ENCODE peak calls at places on chromosomes 4 and X, in five cellular contexts. U is esophagus squamous epithelium, N is pancreas, M is body of pancreas, P is SK-N-SH. Y is an unnamed sample.

GRCh38 chr4:961651-962230 is 11.6 kb downstream of the DGKQ start:
- DNase-seq in U (no peak), N (no peak), M (no peak), P (no peak), Y (peak; percentile 58)

GRCh38 chr4:177411996-177412395 is 30.2 kb downstream of the AGA start:
- DNase-seq in U (no peak), N (no peak), M (no peak), P (no peak), Y (no peak)

GRCh38 chr4:61938250-61938846 is 738.2 kb downstream of the ADGRL3 start:
- DNase-seq in U (no peak), N (no peak), M (no peak), P (peak; percentile 64), Y (peak; percentile 7)

GRCh38 chrX:21933077-21933476 is 7.4 kb upstream of the SMS start:
- DNase-seq in U (no peak), N (no peak), M (no peak), P (no peak), Y (peak; percentile 41)

GRCh38 chrX:155056471-155056870 is 14.5 kb downstream of the CMC4 start:
- DNase-seq in U (no peak), N (no peak), M (no peak), P (no peak), Y (no peak)

GRCh38 chr4:151627491-151627890 is 133.3 kb downstream of the GATB start:
- DNase-seq in U (no peak), N (no peak), M (no peak), P (no peak), Y (no peak)

GRCh38 chr4:108620933-108621905 is 843 bp downstream of the RPL34 start:
- DNase-seq in U (no peak), N (no peak), M (no peak), P (no peak), Y (no peak)

GRCh38 chr4:40594261-40595178 is 35.1 kb downstream of the RBM47 start:
- DNase-seq in U (no peak), N (no peak), M (no peak), P (no peak), Y (no peak)

GRCh38 chr4:56981795-56982201 is 3.1 kb downstream of the POLR2B start:
- DNase-seq in U (no peak), N (no peak), M (no peak), P (no peak), Y (no peak)

GRCh38 chr4:7379161-7379560 is 55.6 kb downstream of the PSAPL1 start:
- DNase-seq in U (no peak), N (no peak), M (no peak), P (no peak), Y (peak; percentile 34)

GRCh38 chr4:8580321-8581093 is at the start of gene GPR78:
- DNase-seq in U (no peak), N (peak; percentile 30), M (peak; percentile 64), P (peak; percentile 82), Y (peak; percentile 99)

GRCh38 chrX:110180928-110181310 is 137.0 kb downstream of the AMMECR1 start:
- DNase-seq in U (no peak), N (no peak), M (no peak), P (no peak), Y (no peak)

GRCh38 chrX:110180176-110180927 is 137.5 kb downstream of the AMMECR1 start:
- DNase-seq in U (no peak), N (no peak), M (no peak), P (no peak), Y (no peak)

GRCh38 chrX:110181459-110182137 is 136.3 kb downstream of the AMMECR1 start:
- DNase-seq in U (no peak), N (no peak), M (no peak), P (no peak), Y (no peak)

GRCh38 chrX:110175146-110175545 is 142.7 kb downstream of the AMMECR1 start:
- DNase-seq in U (no peak), N (no peak), M (no peak), P (no peak), Y (no peak)

GRCh38 chrX:110178179-110178865 is 139.6 kb downstream of the AMMECR1 start:
- DNase-seq in U (no peak), N (no peak), M (peak; percentile 66), P (no peak), Y (no peak)
- H3K36me3 ChIP-seq in U (no peaks in the 10 kb centered on the region), N (no peaks in the 10 kb centered on the region), M (no peaks in the 10 kb centered on the region), P (no peaks in the 10 kb centered on the region), Y (no peaks in the 10 kb centered on the region)

DNA sequence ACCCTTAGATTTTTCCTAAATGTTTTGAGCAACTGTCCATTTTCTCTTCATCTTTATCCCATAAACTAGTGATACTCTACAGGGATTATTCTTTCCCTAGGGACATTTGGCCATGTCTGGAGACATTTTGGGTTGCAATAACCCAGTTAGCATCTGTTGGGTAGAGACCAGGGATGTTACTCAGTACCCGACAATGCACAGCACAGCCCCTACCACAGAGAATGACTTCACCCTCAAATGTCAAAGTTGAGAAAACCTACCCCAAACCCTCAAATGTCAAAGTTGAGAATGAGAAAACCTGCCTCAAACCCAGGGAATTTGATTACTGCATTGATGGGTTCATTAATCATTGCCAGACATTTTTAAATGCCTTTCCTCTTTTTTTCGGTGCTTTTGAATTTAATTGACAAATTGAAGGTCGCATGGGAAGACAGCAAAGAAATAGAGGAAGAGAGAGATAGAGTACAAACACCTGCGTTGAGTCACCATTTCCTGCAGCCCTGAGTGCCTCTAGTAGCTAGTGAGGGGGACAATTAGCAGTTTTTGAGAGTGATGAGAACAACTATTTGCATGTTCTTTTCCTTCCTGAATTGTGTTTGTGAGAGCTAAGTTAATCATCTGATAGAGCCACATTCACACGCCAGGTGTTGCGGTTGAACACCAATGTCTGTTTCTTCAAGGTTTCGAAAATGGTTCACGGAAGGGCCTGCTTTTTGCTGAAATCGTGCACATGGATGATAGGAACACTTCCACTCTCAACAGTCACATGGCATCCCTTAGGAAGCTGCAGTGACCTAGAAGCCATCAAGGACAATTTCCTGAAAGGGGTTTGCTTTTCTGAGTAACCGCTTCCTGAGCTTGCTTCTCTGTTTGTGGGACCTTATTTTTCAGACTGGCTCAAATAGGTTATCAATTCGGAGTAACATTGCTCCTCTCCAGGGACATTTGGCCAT is 203.9 kb upstream of the VCX3A start:
- DNase-seq in U (no peak), N (no peak), M (no peak), P (no peak), Y (no peak)
- H3K4me3 ChIP-seq in U (no peak overlapping the region), N (no peak overlapping the region), M (no peak overlapping the region), P (no peak overlapping the region), Y (no peak overlapping the region)

GRCh38 chr4:102402223-102402622 is 56.9 kb upstream of the SLC39A8 start:
- DNase-seq in U (no peak), N (no peak), M (no peak), P (no peak), Y (no peak)

GRCh38 chr4:102404551-102404969 is 59.3 kb upstream of the SLC39A8 start:
- DNase-seq in U (no peak), N (no peak), M (no peak), P (no peak), Y (no peak)

GRCh38 chr4:102399021-102399420 is 53.7 kb upstream of the SLC39A8 start:
- DNase-seq in U (no peak), N (no peak), M (no peak), P (no peak), Y (no peak)

GRCh38 chr4:102403115-102403514 is 57.8 kb upstream of the SLC39A8 start:
- DNase-seq in U (no peak), N (no peak), M (no peak), P (no peak), Y (no peak)

GRCh38 chr4:102400898-102401297 is 55.6 kb upstream of the SLC39A8 start:
- DNase-seq in U (no peak), N (no peak), M (no peak), P (no peak), Y (no peak)
- H3K27me3 ChIP-seq in U (no peaks in the 10 kb centered on the region), N (no peaks in the 10 kb centered on the region), M (no peaks in the 10 kb centered on the region), P (no peaks in the 10 kb centered on the region), Y (no peaks in the 10 kb centered on the region)

GRCh38 chrX:24178441-24178840 is 28.9 kb downstream of the ZFX start:
- DNase-seq in U (no peak), N (no peak), M (no peak), P (no peak), Y (no peak)

GRCh38 chrX:24186483-24186882 is 37.0 kb downstream of the ZFX start:
- DNase-seq in U (no peak), N (no peak), M (no peak), P (no peak), Y (no peak)

GRCh38 chrX:24186986-24187385 is 37.5 kb downstream of the ZFX start:
- DNase-seq in U (no peak), N (no peak), M (no peak), P (no peak), Y (no peak)

GRCh38 chrX:24189490-24189889 is 40.0 kb downstream of the ZFX start:
- DNase-seq in U (no peak), N (no peak), M (no peak), P (no peak), Y (no peak)

GRCh38 chrX:24184018-24184417 is 34.5 kb downstream of the ZFX start:
- DNase-seq in U (no peak), N (no peak), M (no peak), P (no peak), Y (no peak)
- H3K36me3 ChIP-seq in U (peaks cover 9% of the 10 kb centered on the region), N (no peaks in the 10 kb centered on the region), M (no peaks in the 10 kb centered on the region), P (peaks cover 56% of the 10 kb centered on the region), Y (peaks cover 6% of the 10 kb centered on the region)

GRCh38 chr4:87497586-87497985 is 31.6 kb downstream of the SPARCL1 start:
- DNase-seq in U (no peak), N (no peak), M (no peak), P (no peak), Y (no peak)

GRCh38 chr4:87500107-87500462 is 29.1 kb downstream of the SPARCL1 start:
- DNase-seq in U (no peak), N (no peak), M (no peak), P (no peak), Y (no peak)

GRCh38 chr4:87499415-87500106 is 29.6 kb downstream of the SPARCL1 start:
- DNase-seq in U (no peak), N (no peak), M (no peak), P (no peak), Y (no peak)

GRCh38 chr4:87497141-87497540 is 32.0 kb downstream of the SPARCL1 start:
- DNase-seq in U (no peak), N (no peak), M (no peak), P (no peak), Y (peak; percentile 19)

DNA sequence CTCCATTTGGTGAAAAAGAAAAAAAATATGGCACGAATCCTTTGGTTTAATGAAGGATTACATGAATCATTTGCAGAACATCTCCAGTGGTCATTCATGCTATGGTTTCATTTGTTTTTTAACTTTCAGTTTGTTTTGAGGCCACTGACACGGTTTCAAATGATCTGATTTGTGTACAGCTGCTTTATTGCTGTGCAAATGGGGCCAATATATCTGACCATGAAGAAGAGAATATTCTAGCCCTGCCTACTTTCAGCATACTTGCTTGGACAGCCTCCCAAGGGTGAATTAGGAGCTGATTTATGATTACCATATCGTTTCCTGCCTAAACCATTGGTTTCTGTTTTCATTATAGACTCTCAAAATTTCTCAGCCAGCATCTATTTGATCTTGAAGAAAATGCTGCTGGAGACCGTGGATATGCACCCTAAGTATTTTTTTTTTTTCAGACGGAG is 30.7 kb downstream of the SPARCL1 start:
- DNase-seq in U (no peak), N (no peak), M (no peak), P (no peak), Y (no peak)
- H3K4me3 ChIP-seq in U (peak overlapping the region; percentile 39), N (no peak overlapping the region), M (no peak overlapping the region), P (no peak overlapping the region), Y (no peak overlapping the region)

Y was measured in H7.